ENCODE peak calls at places on chromosomes 4 and X, in seven cellular contexts. One of them, this sample, is unnamed.

GRCh38 chrX:122906726-122907125 is 277.4 kb upstream of the GRIA3 start:
- DNase-seq in B cell: no peak
- DNase-seq in AG04449: no peak
- DNase-seq in fibroblast of lung: no peak
- DNase-seq in PC-3: no peak
- DNase-seq in cardiac fibroblast: no peak
- DNase-seq in Peyer's patch: no peak
- DNase-seq in this sample: no peak

GRCh38 chr4:145933134-145933533 is 5.5 kb downstream of the ZNF827 start:
- DNase-seq in cardiac fibroblast: no peak
- DNase-seq in B cell: no peak
- DNase-seq in PC-3: no peak
- DNase-seq in Peyer's patch: no peak
- DNase-seq in AG04449: no peak
- DNase-seq in fibroblast of lung: no peak
- DNase-seq in this sample: no peak

GRCh38 chrX:10756365-10756915 is 136.1 kb upstream of the MID1 start:
- DNase-seq in PC-3: peak; percentile 73
- DNase-seq in AG04449: peak; percentile 65
- DNase-seq in B cell: no peak
- DNase-seq in cardiac fibroblast: peak; percentile 85
- DNase-seq in Peyer's patch: no peak
- DNase-seq in fibroblast of lung: peak; percentile 79
- DNase-seq in this sample: no peak

GRCh38 chr4:16026155-16026761 is 57.6 kb downstream of the PROM1 start:
- DNase-seq in PC-3: peak; percentile 78
- DNase-seq in AG04449: no peak
- DNase-seq in fibroblast of lung: peak; percentile 74
- DNase-seq in B cell: peak; percentile 38
- DNase-seq in cardiac fibroblast: peak; percentile 78
- DNase-seq in Peyer's patch: no peak
- DNase-seq in this sample: peak; percentile 14

GRCh38 chr4:30586850-30587249 is 133.3 kb upstream of the PCDH7 start:
- DNase-seq in PC-3: no peak
- DNase-seq in B cell: no peak
- DNase-seq in fibroblast of lung: no peak
- DNase-seq in cardiac fibroblast: no peak
- DNase-seq in AG04449: no peak
- DNase-seq in Peyer's patch: no peak
- DNase-seq in this sample: no peak

GRCh38 chr4:166309286-166309685 is 436.2 kb downstream of the TLL1 start:
- DNase-seq in PC-3: peak; percentile 6
- DNase-seq in fibroblast of lung: no peak
- DNase-seq in Peyer's patch: no peak
- DNase-seq in B cell: no peak
- DNase-seq in cardiac fibroblast: no peak
- DNase-seq in AG04449: no peak
- DNase-seq in this sample: no peak

GRCh38 chr4:176593943-176594342 is 198.8 kb downstream of the VEGFC start:
- DNase-seq in AG04449: no peak
- DNase-seq in PC-3: no peak
- DNase-seq in cardiac fibroblast: no peak
- DNase-seq in Peyer's patch: no peak
- DNase-seq in B cell: no peak
- DNase-seq in fibroblast of lung: no peak
- DNase-seq in this sample: no peak

GRCh38 chrX:154602766-154603437 is 16.2 kb downstream of the CTAG1B start:
- DNase-seq in Peyer's patch: no peak
- DNase-seq in fibroblast of lung: no peak
- DNase-seq in PC-3: no peak
- DNase-seq in AG04449: no peak
- DNase-seq in cardiac fibroblast: no peak
- DNase-seq in B cell: no peak
- DNase-seq in this sample: no peak

GRCh38 chr4:38743866-38744265 is 38.9 kb downstream of the TLR10 start:
- DNase-seq in AG04449: no peak
- DNase-seq in Peyer's patch: no peak
- DNase-seq in PC-3: no peak
- DNase-seq in B cell: no peak
- DNase-seq in cardiac fibroblast: peak; percentile 31
- DNase-seq in fibroblast of lung: no peak
- DNase-seq in this sample: no peak

GRCh38 chr4:145602129-145602760 is 16.9 kb upstream of the MMAA start:
- DNase-seq in B cell: no peak
- DNase-seq in PC-3: peak; percentile 51
- DNase-seq in cardiac fibroblast: no peak
- DNase-seq in AG04449: no peak
- DNase-seq in fibroblast of lung: no peak
- DNase-seq in Peyer's patch: no peak
- DNase-seq in this sample: no peak

GRCh38 chr4:173370130-173370476 is 651 bp upstream of the SAP30 start:
- DNase-seq in B cell: peak; percentile 57
- DNase-seq in Peyer's patch: peak; percentile 69
- DNase-seq in fibroblast of lung: no peak
- DNase-seq in cardiac fibroblast: no peak
- DNase-seq in AG04449: no peak
- DNase-seq in PC-3: no peak
- DNase-seq in this sample: no peak

GRCh38 chr4:153142700-153143438 is 61.4 kb upstream of the TRIM2 start:
- DNase-seq in PC-3: peak; percentile 70
- DNase-seq in Peyer's patch: peak; percentile 74
- DNase-seq in AG04449: no peak
- DNase-seq in B cell: peak; percentile 35
- DNase-seq in cardiac fibroblast: peak; percentile 81
- DNase-seq in fibroblast of lung: peak; percentile 83
- DNase-seq in this sample: no peak

GRCh38 chrX:41302293-41302868 is 31.6 kb upstream of the DDX3X start:
- DNase-seq in fibroblast of lung: no peak
- DNase-seq in AG04449: no peak
- DNase-seq in PC-3: peak; percentile 54
- DNase-seq in B cell: no peak
- DNase-seq in Peyer's patch: no peak
- DNase-seq in cardiac fibroblast: no peak
- DNase-seq in this sample: no peak

GRCh38 chr4:165398570-165398969 is 19.8 kb downstream of the CPE start:
- DNase-seq in Peyer's patch: no peak
- DNase-seq in fibroblast of lung: peak; percentile 42
- DNase-seq in B cell: peak; percentile 7
- DNase-seq in PC-3: no peak
- DNase-seq in cardiac fibroblast: peak; percentile 54
- DNase-seq in AG04449: no peak
- DNase-seq in this sample: no peak

GRCh38 chr4:21979196-21979595 is 30.6 kb upstream of the KCNIP4 start:
- DNase-seq in Peyer's patch: no peak
- DNase-seq in fibroblast of lung: no peak
- DNase-seq in B cell: no peak
- DNase-seq in cardiac fibroblast: no peak
- DNase-seq in AG04449: no peak
- DNase-seq in PC-3: no peak
- DNase-seq in this sample: no peak

GRCh38 chr4:13533670-13534343 is 10.5 kb downstream of the NKX3-2 start:
- DNase-seq in PC-3: no peak
- DNase-seq in B cell: peak; percentile 21
- DNase-seq in fibroblast of lung: no peak
- DNase-seq in AG04449: no peak
- DNase-seq in cardiac fibroblast: no peak
- DNase-seq in Peyer's patch: no peak
- DNase-seq in this sample: no peak

GRCh38 chr4:13922873-13923645 is 295.5 kb upstream of the BOD1L1 start:
- DNase-seq in B cell: no peak
- DNase-seq in PC-3: no peak
- DNase-seq in fibroblast of lung: no peak
- DNase-seq in AG04449: no peak
- DNase-seq in cardiac fibroblast: no peak
- DNase-seq in Peyer's patch: no peak
- DNase-seq in this sample: no peak

GRCh38 chrX:11138498-11139390 is 27.6 kb downstream of the HCCS start:
- DNase-seq in Peyer's patch: no peak
- DNase-seq in fibroblast of lung: no peak
- DNase-seq in AG04449: no peak
- DNase-seq in cardiac fibroblast: no peak
- DNase-seq in PC-3: no peak
- DNase-seq in B cell: peak; percentile 23
- DNase-seq in this sample: no peak

GRCh38 chrX:22237479-22237878 is 35.2 kb upstream of the CBLL2 start:
- DNase-seq in fibroblast of lung: no peak
- DNase-seq in AG04449: no peak
- DNase-seq in cardiac fibroblast: no peak
- DNase-seq in B cell: no peak
- DNase-seq in Peyer's patch: no peak
- DNase-seq in PC-3: no peak
- DNase-seq in this sample: no peak

GRCh38 chr4:112523008-112523440 is 7.0 kb upstream of the NEUROG2 start:
- DNase-seq in PC-3: no peak
- DNase-seq in AG04449: no peak
- DNase-seq in fibroblast of lung: peak; percentile 64
- DNase-seq in Peyer's patch: no peak
- DNase-seq in cardiac fibroblast: peak; percentile 36
- DNase-seq in B cell: peak; percentile 60
- DNase-seq in this sample: no peak

GRCh38 chr4:186676531-186677158 is 47.0 kb downstream of the FAT1 start:
- DNase-seq in B cell: no peak
- DNase-seq in AG04449: peak; percentile 80
- DNase-seq in Peyer's patch: no peak
- DNase-seq in fibroblast of lung: peak; percentile 87
- DNase-seq in cardiac fibroblast: peak; percentile 82
- DNase-seq in PC-3: peak; percentile 90
- DNase-seq in this sample: no peak

GRCh38 chr4:151658959-151659593 is 101.7 kb downstream of the GATB start:
- DNase-seq in fibroblast of lung: peak; percentile 34
- DNase-seq in PC-3: no peak
- DNase-seq in Peyer's patch: no peak
- DNase-seq in B cell: no peak
- DNase-seq in AG04449: no peak
- DNase-seq in cardiac fibroblast: peak; percentile 81
- DNase-seq in this sample: no peak

GRCh38 chr4:107801766-107802211 is 22.9 kb upstream of the SGMS2 start:
- DNase-seq in Peyer's patch: no peak
- DNase-seq in cardiac fibroblast: no peak
- DNase-seq in fibroblast of lung: peak; percentile 29
- DNase-seq in B cell: no peak
- DNase-seq in PC-3: peak; percentile 83
- DNase-seq in AG04449: no peak
- DNase-seq in this sample: no peak

GRCh38 chr4:73021634-73022033 is 47.9 kb downstream of the COX18 start:
- DNase-seq in AG04449: no peak
- DNase-seq in cardiac fibroblast: peak; percentile 77
- DNase-seq in fibroblast of lung: peak; percentile 23
- DNase-seq in B cell: no peak
- DNase-seq in Peyer's patch: no peak
- DNase-seq in PC-3: peak; percentile 80
- DNase-seq in this sample: peak; percentile 42

GRCh38 chrX:49876750-49877149 is 2.5 kb upstream of the USP27X start:
- DNase-seq in Peyer's patch: no peak
- DNase-seq in AG04449: no peak
- DNase-seq in PC-3: peak; percentile 64
- DNase-seq in fibroblast of lung: peak; percentile 22
- DNase-seq in cardiac fibroblast: peak; percentile 34
- DNase-seq in B cell: peak; percentile 41
- DNase-seq in this sample: peak; percentile 14
- TF ChIP-seq CTCF in Peyer's patch: peak; percentile 36
- TF ChIP-seq CTCF in AG04449: no peak
- TF ChIP-seq CTCF in PC-3: peak; percentile 64
- TF ChIP-seq CTCF in fibroblast of lung: peak; percentile 37
- TF ChIP-seq CTCF in cardiac fibroblast: peak; percentile 33
- TF ChIP-seq CTCF in B cell: peak; percentile 64
- TF ChIP-seq CTCF in this sample: peak; percentile 3

DNA sequence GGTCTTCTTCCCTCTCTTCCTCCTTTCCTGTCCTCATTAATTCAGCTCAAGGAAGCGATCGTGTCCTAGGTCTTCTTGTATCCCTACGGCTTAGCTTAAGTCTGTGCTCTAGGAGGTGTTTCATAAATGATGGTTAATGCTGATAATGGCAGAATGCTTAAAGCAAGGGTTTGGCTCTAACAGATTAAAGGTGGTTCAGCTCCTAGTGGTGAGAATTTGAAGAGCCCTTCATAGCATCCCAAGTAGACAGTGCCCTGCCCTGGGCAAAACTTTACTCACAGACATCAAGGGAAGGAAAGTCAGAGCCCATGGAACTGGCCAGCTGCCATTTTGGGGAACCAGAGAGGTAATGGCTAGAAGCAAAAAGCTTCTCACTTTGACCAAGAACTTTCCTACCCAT is 47.0 kb upstream of the PGRMC1 start:
- DNase-seq in cardiac fibroblast: no peak
- DNase-seq in fibroblast of lung: no peak
- DNase-seq in Peyer's patch: no peak
- DNase-seq in AG04449: no peak
- DNase-seq in B cell: no peak
- DNase-seq in PC-3: peak; percentile 20
- DNase-seq in this sample: no peak
- TF ChIP-seq CTCF in cardiac fibroblast: no peak
- TF ChIP-seq CTCF in fibroblast of lung: no peak
- TF ChIP-seq CTCF in Peyer's patch: no peak
- TF ChIP-seq CTCF in AG04449: no peak
- TF ChIP-seq CTCF in B cell: no peak
- TF ChIP-seq CTCF in PC-3: peak; percentile 19
- TF ChIP-seq CTCF in this sample: no peak

DNA sequence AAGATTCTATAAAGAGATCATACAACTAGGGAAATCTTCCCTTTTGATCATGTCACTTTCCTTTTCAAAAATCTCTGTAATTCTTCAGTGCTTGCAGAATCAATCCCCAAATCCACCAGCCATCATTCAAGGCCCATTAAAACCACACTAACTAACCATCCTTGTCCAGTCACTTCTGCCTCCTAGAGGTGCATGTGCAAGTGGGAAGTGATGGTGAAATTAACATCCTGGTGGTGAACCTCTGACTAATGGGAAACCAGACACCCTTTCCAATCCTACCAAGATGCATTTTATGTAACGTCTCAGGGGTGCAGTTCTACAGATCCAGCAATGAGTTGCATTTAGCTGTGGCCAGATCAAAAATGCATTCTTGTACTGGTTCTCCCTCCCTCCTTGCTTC is 341.8 kb downstream of the RAPGEF2 start:
- DNase-seq in PC-3: peak; percentile 14
- DNase-seq in Peyer's patch: no peak
- DNase-seq in B cell: no peak
- DNase-seq in AG04449: no peak
- DNase-seq in cardiac fibroblast: peak; percentile 20
- DNase-seq in fibroblast of lung: no peak
- DNase-seq in this sample: no peak
- TF ChIP-seq CTCF in PC-3: peak; percentile 41
- TF ChIP-seq CTCF in Peyer's patch: no peak
- TF ChIP-seq CTCF in B cell: no peak
- TF ChIP-seq CTCF in AG04449: peak; percentile 13
- TF ChIP-seq CTCF in cardiac fibroblast: peak; percentile 17
- TF ChIP-seq CTCF in fibroblast of lung: no peak
- TF ChIP-seq CTCF in this sample: no peak

DNA sequence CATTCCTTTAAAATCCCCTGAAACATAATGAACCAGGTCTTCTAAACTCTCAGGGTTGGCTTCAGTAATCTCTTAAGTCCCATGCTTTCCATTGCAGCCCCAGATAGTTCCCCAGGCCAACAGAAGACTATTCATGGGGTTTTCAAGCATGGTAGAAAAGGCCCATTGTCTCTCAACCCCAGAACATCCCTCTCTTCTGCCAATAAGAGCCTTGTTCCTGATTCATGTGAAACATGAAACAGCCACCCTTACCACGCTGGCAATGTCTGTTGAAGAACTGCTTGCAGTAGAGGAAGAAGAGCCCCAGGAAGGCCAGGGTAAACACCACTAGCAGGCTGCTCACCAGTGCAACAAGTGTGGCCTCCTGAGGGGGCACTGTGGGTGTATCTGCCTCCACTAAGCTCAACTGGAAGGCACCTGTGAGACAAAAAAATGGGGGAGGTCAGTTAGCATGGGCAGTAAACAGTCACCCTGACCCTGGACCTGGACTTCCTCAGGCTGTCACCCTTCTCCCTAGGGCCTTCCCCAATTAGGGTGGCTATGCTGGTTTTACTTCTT is 36.4 kb downstream of the EDA2R start:
- DNase-seq in fibroblast of lung: no peak
- DNase-seq in Peyer's patch: no peak
- DNase-seq in PC-3: no peak
- DNase-seq in cardiac fibroblast: no peak
- DNase-seq in B cell: no peak
- DNase-seq in AG04449: no peak
- DNase-seq in this sample: no peak
- TF ChIP-seq CTCF in fibroblast of lung: no peak
- TF ChIP-seq CTCF in Peyer's patch: no peak
- TF ChIP-seq CTCF in PC-3: no peak
- TF ChIP-seq CTCF in cardiac fibroblast: no peak
- TF ChIP-seq CTCF in B cell: no peak
- TF ChIP-seq CTCF in AG04449: no peak
- TF ChIP-seq CTCF in this sample: no peak